ENCODE peak calls at places on chromosomes 13 and 19, in six cellular contexts. R is transverse colon, D is sigmoid colon, U is endothelial cell of umbilical vein, O is HepG2, B is breast epithelium. A is an unnamed sample.

GRCh38 chr19:38840583-38840968 is 9.0 kb upstream of the ECH1 start:
- DNase-seq in R (no peak), D (no peak), U (no peak), O (no peak), B (no peak), A (no peak)

GRCh38 chr13:107069107-107069776 is 501.3 kb upstream of the ARGLU1 start:
- DNase-seq in R (no peak), D (no peak), U (no peak), O (no peak), B (no peak), A (no peak)

GRCh38 chr19:23783634-23784033 is 24.9 kb upstream of the ZNF681 start:
- DNase-seq in R (no peak), D (no peak), U (no peak), O (no peak), B (no peak), A (no peak)

GRCh38 chr19:50478901-50479715 is 2.5 kb upstream of the GARIN5A start:
- DNase-seq in R (no peak), D (no peak), U (no peak), O (peak), B (no peak), A (no peak)

GRCh38 chr13:21037656-21038055 is 23.7 kb downstream of the LATS2 start:
- DNase-seq in R (no peak), D (peak), U (no peak), O (no peak), B (no peak), A (no peak)

GRCh38 chr13:20990910-20991525 is 70.4 kb downstream of the LATS2 start:
- DNase-seq in R (no peak), D (no peak), U (no peak), O (no peak), B (no peak), A (no peak)

GRCh38 chr13:83672611-83673010 is 209.7 kb downstream of the SLITRK1 start:
- DNase-seq in R (no peak), D (no peak), U (no peak), O (no peak), B (no peak), A (no peak)

GRCh38 chr13:73984949-73985691 is 149.1 kb downstream of the KLF12 start:
- DNase-seq in R (no peak), D (no peak), U (no peak), O (no peak), B (no peak), A (no peak)

GRCh38 chr19:45215391-45216191 is 29.6 kb downstream of the EXOC3L2 start:
- DNase-seq in R (no peak), D (no peak), U (peak), O (no peak), B (peak), A (no peak)

GRCh38 chr13:50222569-50223332 is 207.5 kb downstream of the KCNRG start:
- DNase-seq in R (peak), D (peak), U (no peak), O (no peak), B (peak), A (no peak)

GRCh38 chr19:36213793-36214387 is 575 bp downstream of the ZNF565 start:
- DNase-seq in R (no peak), D (no peak), U (no peak), O (no peak), B (no peak), A (no peak)

GRCh38 chr19:13882841-13883240 is 5.9 kb downstream of the NANOS3 start:
- DNase-seq in R (no peak), D (no peak), U (no peak), O (no peak), B (no peak), A (no peak)

GRCh38 chr19:15280915-15281683 is 48.9 kb upstream of the EPHX3 start:
- DNase-seq in R (peak), D (peak), U (peak), O (peak), B (peak), A (no peak)

GRCh38 chr13:110341445-110342247 is 34.6 kb downstream of the COL4A2 start:
- DNase-seq in R (no peak), D (no peak), U (peak), O (no peak), B (no peak), A (no peak)

GRCh38 chr13:111662451-111662850 is 342.0 kb downstream of the TEX29 start:
- DNase-seq in R (no peak), D (no peak), U (no peak), O (no peak), B (no peak), A (no peak)

GRCh38 chr19:3161453-3161852 is 17.1 kb upstream of the S1PR4 start:
- DNase-seq in R (no peak), D (no peak), U (peak), O (no peak), B (no peak), A (no peak)

GRCh38 chr13:24827799-24828198 is 63.8 kb downstream of the RNF17 start:
- DNase-seq in R (no peak), D (no peak), U (no peak), O (no peak), B (no peak), A (no peak)

GRCh38 chr13:42277618-42278276 is 5.8 kb downstream of the AKAP11 start:
- DNase-seq in R (no peak), D (no peak), U (no peak), O (no peak), B (no peak), A (no peak)

GRCh38 chr19:29843180-29844051 is 31.6 kb downstream of the CCNE1 start:
- DNase-seq in R (peak), D (peak), U (no peak), O (no peak), B (no peak), A (no peak)

GRCh38 chr19:54218960-54219661 is 3.7 kb downstream of the LILRB3 start:
- DNase-seq in R (no peak), D (peak), U (no peak), O (no peak), B (no peak), A (no peak)

GRCh38 chr13:51251480-51251879 is 29.3 kb downstream of the FAM124A start:
- DNase-seq in R (no peak), D (no peak), U (no peak), O (no peak), B (no peak), A (no peak)

GRCh38 chr19:2044709-2045500 is 6.1 kb downstream of the MKNK2 start:
- DNase-seq in R (no peak), D (no peak), U (no peak), O (no peak), B (no peak), A (no peak)

GRCh38 chr19:737591-738093 is 13.3 kb upstream of the MISP start:
- DNase-seq in R (peak), D (peak), U (peak), O (peak), B (no peak), A (peak)

DNA sequence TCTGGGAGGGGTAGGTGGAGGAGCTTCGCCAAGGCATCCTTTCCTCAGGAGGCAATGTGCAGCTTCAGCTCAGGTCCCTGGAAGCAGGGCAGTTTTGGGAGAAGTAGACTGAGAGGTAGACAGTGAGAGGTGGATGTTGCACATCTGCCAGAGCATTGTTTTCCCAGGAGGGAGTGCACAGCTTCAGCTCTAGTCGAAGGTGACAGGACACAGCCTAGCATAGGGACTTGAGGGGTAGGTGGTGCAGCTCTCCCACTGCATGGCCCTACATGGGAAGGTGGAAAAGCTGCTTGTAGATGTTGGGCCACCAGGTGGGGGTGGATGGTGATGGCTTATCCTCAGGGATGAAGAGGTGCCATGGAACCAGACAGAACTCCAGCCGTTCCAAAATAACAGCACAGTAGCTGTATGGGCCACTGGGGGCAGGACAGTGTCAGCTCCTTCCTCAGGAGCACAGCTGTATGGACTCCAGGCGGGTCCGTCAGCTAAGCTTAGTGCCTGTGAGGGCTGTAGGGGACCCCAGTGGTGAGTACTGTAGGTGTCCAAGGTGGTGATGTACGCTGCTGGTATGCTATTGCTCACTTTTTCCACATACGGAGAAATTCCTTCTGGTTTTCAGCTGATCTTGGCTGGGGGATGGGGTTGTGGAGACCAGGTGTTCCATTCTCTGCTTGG is 17.4 kb upstream of the ZNF543 start:
- DNase-seq in R (no peak), D (no peak), U (no peak), O (no peak), B (no peak), A (no peak)
- TF ChIP-seq POLR2AphosphoS5 in R (no peak), D (no peak), U (no peak), O (no peak), B (no peak), A (peak)

DNA sequence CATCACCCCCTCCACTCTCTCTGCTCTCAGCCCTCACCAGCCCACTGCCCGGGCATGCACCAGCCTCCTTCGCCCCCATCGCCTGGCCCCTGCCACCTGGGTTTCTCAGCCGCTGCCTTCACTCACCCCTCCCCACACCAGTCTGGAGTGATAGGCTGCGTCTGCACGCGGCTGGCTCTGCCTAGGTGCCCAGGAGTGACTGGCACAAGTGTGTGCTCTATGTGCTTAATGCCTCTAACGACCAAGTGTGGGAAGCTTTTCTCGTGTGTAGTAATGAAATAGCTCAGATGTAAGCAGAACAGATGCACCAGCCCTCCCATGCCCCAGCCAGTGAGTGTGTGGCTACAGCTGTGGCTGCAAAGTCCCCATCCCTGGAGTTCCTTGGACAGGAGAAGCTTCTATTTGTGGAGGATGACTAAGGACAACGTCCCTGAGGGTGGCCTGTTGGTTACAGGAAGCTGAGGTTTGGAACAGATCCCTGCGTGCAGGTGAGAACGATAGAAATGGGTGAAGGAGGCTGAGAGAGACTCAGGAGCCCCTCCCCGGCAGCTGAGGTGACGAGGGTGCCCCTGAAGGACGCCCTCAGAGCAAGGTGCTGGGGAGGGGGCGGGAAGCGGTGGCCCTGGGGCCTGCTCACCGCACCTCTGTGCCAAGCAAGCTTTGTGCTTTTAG is 35.6 kb downstream of the ATP11A start:
- DNase-seq in R (no peak), D (peak), U (no peak), O (no peak), B (no peak), A (no peak)
- TF ChIP-seq POLR2A in R (no peak), D (no peak), U (no peak), O (no peak), B (no peak), A (no peak)

DNA sequence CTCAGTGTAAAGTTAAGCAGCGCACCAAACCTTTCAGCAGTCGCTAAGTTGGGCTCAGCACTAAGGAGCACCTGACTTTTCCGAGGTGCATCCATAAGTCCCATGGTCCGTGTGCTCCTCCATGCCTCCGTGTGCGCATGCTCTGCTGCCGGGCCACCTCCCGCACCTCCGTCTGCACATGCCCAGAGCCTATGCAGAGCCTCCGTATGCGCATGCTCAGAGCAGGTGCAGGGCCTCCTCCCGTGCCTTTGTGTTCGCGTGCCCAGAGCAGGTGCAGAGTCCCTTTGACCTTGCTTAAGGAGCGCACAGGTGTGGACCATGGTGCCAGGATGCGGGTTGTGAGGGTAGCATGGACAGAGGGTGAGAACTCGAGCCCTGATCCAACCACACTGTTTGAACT is 46.0 kb downstream of the ATP11A start:
- DNase-seq in R (no peak), D (no peak), U (no peak), O (no peak), B (no peak), A (no peak)
- TF ChIP-seq POLR2AphosphoS5 in R (no peak), D (no peak), U (no peak), O (no peak), B (no peak), A (no peak)

DNA sequence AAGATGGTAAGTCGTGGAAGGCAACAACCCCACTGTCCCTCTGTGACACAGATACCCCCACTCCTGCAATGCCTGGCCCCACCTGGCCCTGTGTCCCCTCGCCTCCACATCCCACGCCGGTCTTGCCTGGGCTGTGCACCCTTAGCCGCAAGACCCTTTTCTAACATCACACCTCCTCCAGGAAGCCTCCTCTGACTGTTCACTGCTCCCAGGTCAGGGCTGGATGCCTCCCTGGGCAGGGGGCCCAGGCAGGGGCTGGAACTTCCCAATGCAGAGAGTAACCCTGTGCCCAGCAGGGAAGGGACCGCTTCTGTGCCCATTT is 1.3 kb downstream of the FBN3 start:
- DNase-seq in R (no peak), D (no peak), U (no peak), O (no peak), B (no peak), A (no peak)
- TF ChIP-seq POLR2A in R (no peak), D (no peak), U (no peak), O (no peak), B (no peak), A (no peak)

DNA sequence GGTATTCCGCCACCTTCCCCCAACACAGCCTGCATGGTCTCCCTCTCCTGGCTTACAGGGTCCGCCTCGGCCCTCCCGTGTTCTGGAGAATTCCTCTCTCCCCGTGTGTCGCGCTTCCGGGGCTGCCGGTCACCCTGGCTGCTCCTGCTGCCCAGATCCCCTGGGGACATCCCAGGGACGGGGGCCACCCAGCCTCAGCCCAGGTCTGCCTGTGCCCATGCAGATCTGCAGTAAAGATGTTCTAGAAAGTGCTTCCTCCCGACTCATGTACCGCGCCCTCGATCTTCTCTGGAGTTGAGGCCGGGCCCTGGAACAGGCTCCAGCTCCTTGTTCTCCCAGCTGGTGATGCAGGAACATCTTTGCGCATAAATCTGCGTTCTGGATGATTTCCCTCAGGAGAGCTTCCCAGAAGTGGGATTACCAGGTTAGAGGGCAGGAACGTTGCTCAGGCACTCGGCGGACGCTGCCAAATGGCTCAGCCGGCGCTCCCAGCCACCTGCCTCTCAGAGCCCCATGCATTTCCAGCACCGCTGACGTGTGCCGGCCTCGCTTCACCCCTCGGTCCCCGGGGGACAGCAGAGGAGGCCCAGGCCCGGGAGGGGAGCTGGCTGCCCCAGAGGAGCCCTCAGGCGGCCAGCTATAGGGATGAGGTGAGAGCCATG is 42.4 kb downstream of the CRTC1 start:
- DNase-seq in R (no peak), D (no peak), U (no peak), O (no peak), B (no peak), A (no peak)
- TF ChIP-seq POLR2AphosphoS5 in R (no peak), D (no peak), U (no peak), O (no peak), B (no peak), A (no peak)